ENCODE peak calls at places on chromosomes 6 and 20, in eight cellular contexts. S is glutamatergic neuron; V is central memory CD8-positive, alpha-beta T cell; B is activated CD4-positive, alpha-beta memory T cell treated with anti-CD3 and anti-CD28 coated beads for 36 hours; K is activated T-helper 9 cell treated with anti-CD3 and anti-CD28 coated beads, Interleukin-2, amount 50 U/mL, for 16 hours; U is type B pancreatic cell; A is Calu3; Q is ACHN. J is an unnamed sample.

GRCh38 chr20:36097751-36098151 is 56.8 kb upstream of the EPB41L1 start:
- DNase-seq in B (no peak), A (no peak), V (no peak), S (no peak), K (no peak), U (no peak), Q (no peak), J (no peak)

GRCh38 chr6:125165256-125165655 is 11.7 kb downstream of the TPD52L1 start:
- DNase-seq in S (no peak), Q (peak), V (no peak), B (no peak), U (no peak), K (no peak), A (no peak), J (no peak)

GRCh38 chr20:34337982-34338756 is 24.9 kb upstream of the ITCH start:
- DNase-seq in Q (no peak), A (no peak), V (no peak), S (no peak), K (no peak), B (peak), U (no peak), J (no peak)

GRCh38 chr6:11732036-11732545 is 46.5 kb downstream of the ADTRP start:
- DNase-seq in A (no peak), S (no peak), U (no peak), V (no peak), K (peak), B (peak), Q (no peak), J (peak)

GRCh38 chr20:58550661-58551060 is 35.5 kb upstream of the APCDD1L start:
- DNase-seq in Q (no peak), K (no peak), S (no peak), B (no peak), A (no peak), V (no peak), U (peak), J (no peak)

GRCh38 chr6:16181429-16182359 is 52.8 kb downstream of the MYLIP start:
- DNase-seq in B (no peak), V (no peak), A (no peak), S (no peak), Q (no peak), U (no peak), K (no peak), J (no peak)

GRCh38 chr6:8180327-8181161 is 78.2 kb upstream of the EEF1E1 start:
- DNase-seq in U (no peak), B (no peak), V (no peak), S (no peak), A (no peak), K (no peak), Q (peak), J (no peak)

GRCh38 chr20:58880994-58881752 is 28.7 kb downstream of the GNAS start:
- DNase-seq in U (peak), B (no peak), V (no peak), Q (peak), K (no peak), S (no peak), A (no peak), J (no peak)

GRCh38 chr6:113317870-113318269 is 539.3 kb upstream of the MARCKS start:
- DNase-seq in B (no peak), Q (no peak), K (no peak), U (no peak), A (no peak), S (peak), V (no peak), J (no peak)

GRCh38 chr20:32577023-32577422 is 8.1 kb downstream of the NOL4L start:
- DNase-seq in S (no peak), B (no peak), Q (no peak), U (no peak), K (no peak), V (no peak), A (no peak), J (no peak)

GRCh38 chr20:49633643-49634042 is 65.7 kb upstream of the PTGIS start:
- DNase-seq in A (no peak), V (no peak), S (no peak), B (no peak), U (no peak), Q (no peak), K (no peak), J (no peak)

GRCh38 chr6:46011241-46012085 is 4.2 kb downstream of the CLIC5 start:
- DNase-seq in V (peak), U (no peak), A (peak), Q (no peak), S (no peak), B (peak), K (peak), J (no peak)

GRCh38 chr20:57547250-57547649 is 13.7 kb upstream of the PCK1 start:
- DNase-seq in Q (no peak), V (no peak), K (no peak), S (no peak), U (no peak), B (no peak), A (peak), J (no peak)

J was measured in suprapubic skin.